ENCODE peak calls at places on chromosomes 12 and 14, in ten cellular contexts. V is stomach, S is SK-N-SH, U is esophagus muscularis mucosa, O is breast epithelium, H is HCT116, K is GM12878, D is K562, P is transverse colon, N is prostate gland. F is an unnamed sample.

GRCh38 chr12:112843272-112843671 is 51.7 kb downstream of the RPH3A start:
- DNase-seq in V (no peak), S (peak), U (no peak), O (no peak), H (no peak), K (no peak), D (no peak), P (no peak), N (no peak), F (no peak)

GRCh38 chr12:131050463-131051154 is 96.9 kb downstream of the ADGRD1 start:
- DNase-seq in V (no peak), S (no peak), U (no peak), O (peak), H (no peak), K (no peak), D (no peak), P (no peak), N (no peak), F (no peak)

GRCh38 chr12:55614764-55615163 is 21.9 kb upstream of the OR10P1 start:
- DNase-seq in V (no peak), S (no peak), U (no peak), O (no peak), H (no peak), K (no peak), D (no peak), P (no peak), N (no peak), F (no peak)

GRCh38 chr14:85991156-85991555 is 461.2 kb downstream of the FLRT2 start:
- DNase-seq in V (no peak), S (no peak), U (no peak), O (no peak), H (no peak), K (no peak), D (no peak), P (no peak), N (no peak), F (no peak)

GRCh38 chr12:77031745-77032144 is 33.6 kb downstream of the E2F7 start:
- DNase-seq in V (no peak), S (peak), U (no peak), O (no peak), H (no peak), K (no peak), D (no peak), P (no peak), N (no peak), F (no peak)

GRCh38 chr14:79584679-79585078 is 626.6 kb downstream of the DIO2 start:
- DNase-seq in V (no peak), S (no peak), U (no peak), O (no peak), H (no peak), K (no peak), D (no peak), P (no peak), N (no peak), F (no peak)

GRCh38 chr12:13144266-13144828 is 40.9 kb upstream of the GSG1 start:
- DNase-seq in V (no peak), S (no peak), U (no peak), O (no peak), H (no peak), K (no peak), D (no peak), P (no peak), N (no peak), F (no peak)

GRCh38 chr14:88352299-88353097 is 29.4 kb upstream of the KCNK10 start:
- DNase-seq in V (no peak), S (no peak), U (no peak), O (no peak), H (no peak), K (no peak), D (no peak), P (no peak), N (no peak), F (no peak)

GRCh38 chr14:100332797-100333196 is 9.7 kb downstream of the SLC25A47 start:
- DNase-seq in V (no peak), S (no peak), U (peak), O (no peak), H (no peak), K (no peak), D (no peak), P (no peak), N (no peak), F (no peak)

GRCh38 chr14:106556665-106557289 is 1030.4 kb downstream of the TMEM121 start:
- DNase-seq in V (peak), S (peak), U (no peak), O (no peak), H (no peak), K (no peak), D (peak), P (peak), N (peak), F (no peak)

GRCh38 chr14:89429206-89430091 is 12.4 kb upstream of the FOXN3 start:
- DNase-seq in V (no peak), S (peak), U (no peak), O (no peak), H (no peak), K (no peak), D (no peak), P (peak), N (no peak), F (peak)

GRCh38 chr12:85865905-85866304 is 8.2 kb upstream of the NTS start:
- DNase-seq in V (no peak), S (no peak), U (no peak), O (no peak), H (no peak), K (no peak), D (no peak), P (no peak), N (no peak), F (no peak)

GRCh38 chr14:99774526-99775307 is 18.5 kb upstream of the EML1 start:
- DNase-seq in V (peak), S (no peak), U (no peak), O (no peak), H (no peak), K (no peak), D (no peak), P (peak), N (no peak), F (peak)

GRCh38 chr12:108394196-108394595 is 55.1 kb upstream of the CMKLR1 start:
- DNase-seq in V (no peak), S (no peak), U (no peak), O (no peak), H (no peak), K (no peak), D (no peak), P (no peak), N (no peak), F (peak)

GRCh38 chr12:39440781-39441180 is 2.1 kb downstream of the KIF21A start:
- DNase-seq in V (no peak), S (no peak), U (no peak), O (no peak), H (no peak), K (no peak), D (no peak), P (no peak), N (no peak), F (no peak)

GRCh38 chr12:43805149-43805856 is 814 bp downstream of the TWF1 start:
- DNase-seq in V (no peak), S (peak), U (no peak), O (no peak), H (no peak), K (no peak), D (no peak), P (no peak), N (peak), F (no peak)

GRCh38 chr12:132219323-132219722 is 75.1 kb downstream of the NOC4L start:
- DNase-seq in V (no peak), S (no peak), U (no peak), O (no peak), H (no peak), K (no peak), D (no peak), P (no peak), N (no peak), F (no peak)

GRCh38 chr14:26926585-26926984 is 328.8 kb upstream of the NOVA1 start:
- DNase-seq in V (no peak), S (no peak), U (no peak), O (no peak), H (no peak), K (no peak), D (no peak), P (no peak), N (no peak), F (no peak)

GRCh38 chr12:47408171-47408871 is 297.5 kb downstream of the RPAP3 start:
- DNase-seq in V (no peak), S (no peak), U (no peak), O (no peak), H (peak), K (peak), D (no peak), P (peak), N (no peak), F (no peak)

GRCh38 chr12:31277081-31277480 is 48.9 kb downstream of the SINHCAF start:
- DNase-seq in V (no peak), S (no peak), U (no peak), O (no peak), H (no peak), K (no peak), D (no peak), P (no peak), N (no peak), F (no peak)

GRCh38 chr12:133130808-133131128 is 341 bp downstream of the ZNF10 start:
- DNase-seq in V (peak), S (peak), U (no peak), O (peak), H (no peak), K (no peak), D (no peak), P (peak), N (peak), F (peak)

GRCh38 chr14:68780358-68781160 is 12.3 kb downstream of the ZFP36L1 start:
- DNase-seq in V (peak), S (no peak), U (no peak), O (no peak), H (no peak), K (no peak), D (peak), P (peak), N (no peak), F (peak)

GRCh38 chr14:104223101-104223809 is 84.9 kb downstream of the KIF26A start:
- DNase-seq in V (no peak), S (peak), U (no peak), O (no peak), H (no peak), K (no peak), D (peak), P (peak), N (no peak), F (no peak)

GRCh38 chr12:52691076-52691764 is 11.0 kb upstream of the KRT1 start:
- DNase-seq in V (no peak), S (peak), U (no peak), O (peak), H (no peak), K (no peak), D (peak), P (peak), N (no peak), F (no peak)

GRCh38 chr14:96502621-96503251 is 554 bp downstream of the PAPOLA start:
- DNase-seq in V (peak), S (peak), U (no peak), O (peak), H (no peak), K (no peak), D (peak), P (peak), N (peak), F (peak)

GRCh38 chr14:37709419-37710195 is 114.2 kb downstream of the TTC6 start:
- DNase-seq in V (no peak), S (no peak), U (no peak), O (no peak), H (peak), K (no peak), D (no peak), P (no peak), N (no peak), F (no peak)

GRCh38 chr14:20278414-20278813 is 27.3 kb downstream of the TTC5 start:
- DNase-seq in V (no peak), S (peak), U (no peak), O (no peak), H (no peak), K (no peak), D (peak), P (no peak), N (no peak), F (no peak)

GRCh38 chr14:89684139-89684538 is 267.1 kb upstream of the FOXN3 start:
- DNase-seq in V (no peak), S (no peak), U (no peak), O (no peak), H (no peak), K (no peak), D (no peak), P (no peak), N (no peak), F (no peak)

GRCh38 chr14:87264386-87264785 is 728.6 kb downstream of the GALC start:
- DNase-seq in V (no peak), S (no peak), U (no peak), O (no peak), H (no peak), K (no peak), D (no peak), P (no peak), N (no peak), F (no peak)

GRCh38 chr12:121399391-121400331 is at the start of gene RNF34:
- DNase-seq in V (peak), S (peak), U (peak), O (peak), H (peak), K (peak), D (peak), P (peak), N (peak), F (peak)
- TF ChIP-seq POLR2AphosphoS5 in V (peak), S (peak), U (peak), O (peak), H (peak), K (peak), D (peak), P (peak), N (peak), F (peak)

GRCh38 chr12:93789767-93790166 is 112.6 kb downstream of the CRADD start:
- DNase-seq in V (no peak), S (no peak), U (no peak), O (no peak), H (no peak), K (no peak), D (no peak), P (no peak), N (no peak), F (no peak)

GRCh38 chr12:93793983-93794382 is 116.8 kb downstream of the CRADD start:
- DNase-seq in V (no peak), S (no peak), U (no peak), O (no peak), H (no peak), K (no peak), D (no peak), P (no peak), N (no peak), F (no peak)

GRCh38 chr12:93788853-93789252 is 111.7 kb downstream of the CRADD start:
- DNase-seq in V (no peak), S (no peak), U (no peak), O (no peak), H (no peak), K (no peak), D (no peak), P (no peak), N (no peak), F (no peak)

GRCh38 chr12:93793007-93793406 is 115.8 kb downstream of the CRADD start:
- DNase-seq in V (no peak), S (no peak), U (no peak), O (no peak), H (no peak), K (no peak), D (no peak), P (no peak), N (no peak), F (no peak)

DNA sequence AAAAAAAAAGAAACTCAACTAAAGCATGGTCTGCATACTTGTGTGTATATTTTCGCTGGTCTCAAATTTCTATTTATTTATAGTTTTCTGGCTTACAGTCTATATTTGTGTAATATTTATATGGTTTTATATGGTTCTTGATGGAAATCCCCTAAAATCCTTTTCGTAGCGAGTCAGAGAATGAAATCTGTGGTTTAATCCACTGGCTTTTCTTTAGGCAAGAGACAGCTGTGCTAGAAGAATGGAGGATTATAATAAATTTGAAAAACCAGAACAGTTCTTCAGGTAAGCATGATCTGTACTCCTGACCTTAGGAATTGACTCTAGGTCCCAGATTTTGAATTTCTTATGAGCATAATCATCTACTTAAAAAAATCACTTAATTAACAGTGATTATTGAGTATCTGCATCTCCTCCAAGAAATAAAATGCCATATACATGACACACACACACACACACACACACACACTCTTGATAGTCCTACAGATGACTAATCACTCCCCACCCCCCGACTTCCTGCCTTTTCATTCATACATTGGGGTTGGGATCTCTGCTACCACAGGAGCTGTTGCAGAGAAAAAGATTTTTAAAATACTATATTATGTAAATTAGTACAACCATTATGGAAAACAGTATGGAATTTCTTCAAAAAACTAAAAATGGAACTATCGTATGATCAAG is 113.4 kb downstream of the CRADD start:
- DNase-seq in V (no peak), S (no peak), U (no peak), O (no peak), H (no peak), K (no peak), D (peak), P (no peak), N (no peak), F (no peak)
- TF ChIP-seq POLR2AphosphoS5 in V (no peak), S (no peak), U (no peak), O (no peak), H (no peak), K (no peak), D (no peak), P (no peak), N (no peak), F (no peak)

GRCh38 chr14:50311974-50312733 is at the start of the genes DMAC2L and L2HGDH:
- DNase-seq in V (peak), S (peak), U (peak), O (peak), H (peak), K (peak), D (peak), P (peak), N (peak), F (peak)
- TF ChIP-seq POLR2AphosphoS5 in V (peak), S (peak), U (peak), O (peak), H (peak), K (peak), D (no peak), P (peak), N (peak), F (peak)

GRCh38 chr12:120539303-120539702 is 5.1 kb downstream of the RNF10 start:
- DNase-seq in V (no peak), S (peak), U (no peak), O (no peak), H (no peak), K (no peak), D (no peak), P (no peak), N (no peak), F (peak)
- TF ChIP-seq POLR2AphosphoS5 in V (no peak), S (no peak), U (no peak), O (no peak), H (no peak), K (no peak), D (no peak), P (no peak), N (no peak), F (no peak)

GRCh38 chr14:21643407-21643806 is 8.7 kb upstream of the OR10G2 start:
- DNase-seq in V (no peak), S (no peak), U (no peak), O (no peak), H (no peak), K (no peak), D (no peak), P (no peak), N (no peak), F (no peak)
- TF ChIP-seq POLR2AphosphoS5 in V (no peak), S (no peak), U (no peak), O (no peak), H (no peak), K (no peak), D (no peak), P (no peak), N (no peak), F (no peak)

GRCh38 chr14:77106666-77107065 is 8.6 kb downstream of the CIPC start:
- DNase-seq in V (no peak), S (no peak), U (no peak), O (no peak), H (no peak), K (no peak), D (no peak), P (no peak), N (no peak), F (no peak)
- TF ChIP-seq POLR2AphosphoS5 in V (no peak), S (no peak), U (no peak), O (no peak), H (no peak), K (no peak), D (no peak), P (no peak), N (no peak), F (no peak)

GRCh38 chr14:73759183-73759713 is 45.1 kb upstream of the PNMA1 start:
- DNase-seq in V (peak), S (peak), U (no peak), O (no peak), H (no peak), K (no peak), D (peak), P (peak), N (no peak), F (peak)

GRCh38 chr14:73757876-73758391 is 43.8 kb upstream of the PNMA1 start:
- DNase-seq in V (no peak), S (peak), U (no peak), O (no peak), H (no peak), K (no peak), D (no peak), P (no peak), N (no peak), F (peak)

GRCh38 chr14:73758392-73759182 is 44.4 kb upstream of the PNMA1 start:
- DNase-seq in V (peak), S (peak), U (peak), O (no peak), H (peak), K (no peak), D (peak), P (peak), N (peak), F (peak)

GRCh38 chr14:73755434-73756014 is 41.3 kb upstream of the PNMA1 start:
- DNase-seq in V (peak), S (no peak), U (no peak), O (no peak), H (no peak), K (no peak), D (peak), P (peak), N (peak), F (peak)

GRCh38 chr14:73757381-73757780 is 43.2 kb upstream of the PNMA1 start:
- DNase-seq in V (no peak), S (no peak), U (no peak), O (no peak), H (no peak), K (no peak), D (no peak), P (no peak), N (no peak), F (no peak)
- TF ChIP-seq POLR2AphosphoS5 in V (no peak), S (no peak), U (no peak), O (no peak), H (no peak), K (peak), D (no peak), P (no peak), N (no peak), F (no peak)

DNA sequence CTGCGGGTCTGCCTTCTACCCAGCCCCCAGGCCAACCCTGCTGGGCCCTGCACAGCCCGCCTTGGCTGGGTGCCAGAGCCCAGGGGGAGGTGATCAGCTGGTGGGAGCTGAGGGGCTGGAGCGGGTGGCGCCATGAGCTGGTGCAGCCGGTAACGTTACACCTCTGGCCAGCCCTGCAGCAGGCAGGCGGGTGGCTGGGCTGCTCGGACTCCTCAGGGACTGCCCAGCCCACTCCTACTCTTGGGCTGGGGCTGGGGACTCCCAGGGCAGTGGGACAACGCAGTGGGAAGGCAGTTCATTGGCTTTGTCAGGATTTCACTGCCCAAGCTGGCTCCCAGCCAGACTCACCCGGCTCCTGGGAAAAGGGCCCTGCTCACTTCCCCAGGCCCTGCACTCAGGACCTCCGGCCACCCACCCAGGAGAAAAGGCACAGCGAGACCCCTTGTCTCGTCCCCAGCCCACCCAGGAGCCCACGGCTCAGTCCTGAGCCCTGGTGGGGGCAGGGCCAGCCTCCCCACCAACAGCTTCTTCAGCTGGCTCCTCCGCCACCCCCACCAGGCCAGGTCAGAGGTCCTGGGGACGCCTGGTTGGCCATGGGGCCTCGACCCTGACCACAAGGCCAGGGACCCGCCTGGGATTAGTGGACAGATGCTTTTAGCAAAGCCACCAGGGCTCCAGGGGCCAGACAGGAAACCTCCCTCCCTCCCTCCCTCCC is 1.0 kb downstream of the PGF start:
- DNase-seq in V (no peak), S (peak), U (no peak), O (no peak), H (no peak), K (no peak), D (peak), P (no peak), N (no peak), F (no peak)
- TF ChIP-seq POLR2AphosphoS5 in V (no peak), S (no peak), U (no peak), O (no peak), H (no peak), K (no peak), D (no peak), P (no peak), N (no peak), F (no peak)

DNA sequence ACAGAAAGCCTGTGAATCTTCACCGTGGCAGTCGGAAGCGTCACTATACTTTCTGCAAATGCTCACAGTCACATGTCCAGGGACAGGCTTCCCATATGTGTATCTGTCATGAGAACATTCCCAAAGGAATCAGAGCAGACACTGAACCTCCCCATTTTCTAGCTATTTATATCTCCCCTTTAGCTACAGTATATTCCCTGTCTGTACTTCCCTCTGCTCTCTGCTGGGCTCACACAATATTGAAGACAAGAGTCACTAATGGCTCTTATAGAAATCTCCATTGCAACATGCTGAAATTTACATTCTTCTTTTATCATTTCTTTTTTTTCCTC is 8.2 kb downstream of the A2M start:
- DNase-seq in V (no peak), S (no peak), U (no peak), O (no peak), H (no peak), K (no peak), D (no peak), P (no peak), N (no peak), F (no peak)
- TF ChIP-seq POLR2AphosphoS5 in V (no peak), S (no peak), U (no peak), O (no peak), H (no peak), K (no peak), D (no peak), P (no peak), N (no peak), F (no peak)

F was measured in sigmoid colon.